ENCODE peak calls at places on chromosome 14, in seven cellular contexts. R is mesendoderm; G is mammary epithelial cell; Y is PC-3; E is CD8-positive, alpha-beta memory T cell; A is H1; Q is GM23248. B is an unnamed sample.

GRCh38 chr14:102008891-102009290 is 44.5 kb downstream of the DYNC1H1 start:
- DNase-seq in R (no peak), G (no peak), Y (no peak), E (no peak), A (no peak), Q (no peak), B (no peak)

GRCh38 chr14:50453869-50454268 is 57.2 kb upstream of the CDKL1 start:
- DNase-seq in R (no peak), G (no peak), Y (no peak), E (no peak), A (no peak), Q (no peak), B (no peak)

GRCh38 chr14:102285106-102285505 is 19.9 kb downstream of the MOK start:
- DNase-seq in R (no peak), G (no peak), Y (no peak), E (no peak), A (no peak), Q (no peak), B (no peak)

GRCh38 chr14:71703477-71703876 is 228.8 kb upstream of the RGS6 start:
- DNase-seq in R (no peak), G (peak; percentile 37), Y (no peak), E (no peak), A (no peak), Q (peak; percentile 92), B (no peak)

GRCh38 chr14:101834387-101835165 is 73.1 kb downstream of the PPP2R5C start:
- DNase-seq in R (no peak), G (no peak), Y (peak; percentile 34), E (no peak), A (no peak), Q (peak; percentile 19), B (no peak)

GRCh38 chr14:77889971-77890442 is 90.1 kb downstream of the ADCK1 start:
- DNase-seq in R (no peak), G (peak; percentile 86), Y (peak; percentile 14), E (no peak), A (no peak), Q (peak; percentile 88), B (no peak)

GRCh38 chr14:96852823-96853422 is 55.7 kb downstream of the VRK1 start:
- DNase-seq in R (peak; percentile 10), G (peak; percentile 25), Y (peak; percentile 52), E (peak; percentile 17), A (no peak), Q (peak; percentile 78), B (no peak)

GRCh38 chr14:99684356-99684952 is 356 bp downstream of the CYP46A1 start:
- DNase-seq in R (peak; percentile 32), G (peak; percentile 6), Y (no peak), E (no peak), A (no peak), Q (no peak), B (no peak)

GRCh38 chr14:25396128-25396527 is 346.2 kb upstream of the STXBP6 start:
- DNase-seq in R (no peak), G (no peak), Y (no peak), E (no peak), A (no peak), Q (peak; percentile 43), B (no peak)

GRCh38 chr14:75279153-75279738 is 618 bp downstream of the FOS start:
- DNase-seq in R (peak; percentile 70), G (peak; percentile 42), Y (no peak), E (peak; percentile 80), A (no peak), Q (peak; percentile 83), B (peak; percentile 80)

GRCh38 chr14:100584056-100585031 is 2.9 kb downstream of the BEGAIN start:
- DNase-seq in R (no peak), G (no peak), Y (no peak), E (no peak), A (no peak), Q (no peak), B (peak; percentile 7)

GRCh38 chr14:54570651-54571415 is 3.9 kb downstream of the SAMD4A start:
- DNase-seq in R (no peak), G (peak; percentile 75), Y (peak; percentile 93), E (no peak), A (no peak), Q (peak; percentile 91), B (no peak)

GRCh38 chr14:79011091-79011919 is 841.1 kb downstream of the NRXN3 start:
- DNase-seq in R (peak; percentile 40), G (peak; percentile 89), Y (peak; percentile 85), E (no peak), A (no peak), Q (peak; percentile 90), B (no peak)

GRCh38 chr14:52873694-52874093 is 77.2 kb downstream of the FERMT2 start:
- DNase-seq in R (no peak), G (peak; percentile 27), Y (no peak), E (no peak), A (no peak), Q (peak; percentile 87), B (no peak)

GRCh38 chr14:37663498-37663897 is 68.1 kb downstream of the TTC6 start:
- DNase-seq in R (no peak), G (no peak), Y (no peak), E (no peak), A (no peak), Q (no peak), B (no peak)

GRCh38 chr14:23285530-23286019 is 357 bp downstream of the HOMEZ start:
- DNase-seq in R (no peak), G (no peak), Y (no peak), E (no peak), A (no peak), Q (peak; percentile 42), B (no peak)

GRCh38 chr14:103721334-103722120 is 5.9 kb downstream of the ZFYVE21 start:
- DNase-seq in R (no peak), G (peak; percentile 94), Y (peak; percentile 95), E (no peak), A (no peak), Q (peak; percentile 84), B (no peak)

GRCh38 chr14:68407275-68407674 is 385.6 kb downstream of the ZFP36L1 start:
- DNase-seq in R (no peak), G (no peak), Y (peak; percentile 27), E (no peak), A (no peak), Q (no peak), B (no peak)
- H3K4me1 ChIP-seq in R (no peaks in the 10 kb centered on the region), G (peaks cover 44% of the 10 kb centered on the region), Y (peaks cover 42% of the 10 kb centered on the region), E (peaks cover 26% of the 10 kb centered on the region), A (no peaks in the 10 kb centered on the region), Q (peaks cover 55% of the 10 kb centered on the region), B (peaks cover 35% of the 10 kb centered on the region)

GRCh38 chr14:34030864-34031263 is 80.0 kb upstream of the EGLN3 start:
- DNase-seq in R (no peak), G (peak; percentile 45), Y (no peak), E (no peak), A (no peak), Q (peak; percentile 70), B (peak; percentile 45)
- H3K4me1 ChIP-seq in R (no peaks in the 10 kb centered on the region), G (peaks cover 14% of the 10 kb centered on the region), Y (no peaks in the 10 kb centered on the region), E (peaks cover 4% of the 10 kb centered on the region), A (no peaks in the 10 kb centered on the region), Q (peaks cover 12% of the 10 kb centered on the region), B (peaks cover 32% of the 10 kb centered on the region)

DNA sequence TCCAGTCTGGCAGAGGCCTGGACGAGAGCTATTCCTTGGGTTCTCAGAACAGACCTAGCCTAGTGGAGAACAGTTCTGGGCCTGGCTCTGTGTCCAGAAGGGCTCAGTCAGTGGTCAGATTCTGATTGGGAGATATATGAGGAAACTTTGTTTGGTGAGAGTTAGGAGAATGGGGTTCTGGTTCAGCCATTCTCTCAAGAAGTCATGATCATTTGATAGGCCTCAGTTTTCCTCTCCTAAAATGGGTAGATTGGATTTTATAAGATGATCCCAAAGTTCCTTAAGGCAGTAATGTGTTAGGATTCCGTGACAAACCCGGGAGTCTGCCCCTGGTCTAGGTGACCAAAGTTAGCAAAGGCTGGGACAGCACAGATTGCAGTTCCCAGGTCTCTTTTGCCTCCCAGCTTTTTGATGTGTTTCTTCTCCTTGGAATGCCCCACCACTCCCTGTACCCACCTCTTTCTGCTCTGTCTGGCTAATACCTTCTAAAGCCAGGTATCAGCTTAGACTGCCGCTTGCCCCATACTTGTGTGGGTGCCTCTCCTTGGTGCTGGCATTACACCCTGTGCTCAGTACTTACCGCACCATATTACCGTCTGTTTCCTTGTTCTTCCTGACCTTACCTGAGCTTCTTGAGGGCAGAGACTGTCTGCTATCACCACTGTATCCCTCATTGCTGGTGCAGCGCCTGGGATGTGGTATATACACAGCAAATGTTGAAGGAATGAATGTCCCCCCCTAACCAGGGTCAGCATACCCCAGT is 25.5 kb downstream of the SUSD6 start:
- DNase-seq in R (no peak), G (no peak), Y (no peak), E (no peak), A (no peak), Q (no peak), B (no peak)
- H3K4me1 ChIP-seq in R (peaks cover 14% of the 10 kb centered on the region), G (peaks cover 53% of the 10 kb centered on the region), Y (peaks cover 14% of the 10 kb centered on the region), E (peaks cover 76% of the 10 kb centered on the region), A (peaks cover 24% of the 10 kb centered on the region), Q (peaks cover 30% of the 10 kb centered on the region), B (peaks cover 87% of the 10 kb centered on the region)

GRCh38 chr14:65359503-65359902 is 53.0 kb upstream of the FUT8 start:
- DNase-seq in R (no peak), G (peak; percentile 62), Y (peak; percentile 82), E (no peak), A (no peak), Q (peak; percentile 7), B (no peak)

GRCh38 chr14:65354131-65354530 is 58.4 kb upstream of the FUT8 start:
- DNase-seq in R (no peak), G (no peak), Y (no peak), E (no peak), A (no peak), Q (no peak), B (no peak)

GRCh38 chr14:65354715-65355114 is 57.8 kb upstream of the FUT8 start:
- DNase-seq in R (no peak), G (peak; percentile 9), Y (peak; percentile 29), E (no peak), A (no peak), Q (no peak), B (no peak)

GRCh38 chr14:65357091-65357490 is 55.4 kb upstream of the FUT8 start:
- DNase-seq in R (no peak), G (peak; percentile 69), Y (peak; percentile 76), E (no peak), A (no peak), Q (no peak), B (peak; percentile 28)

DNA sequence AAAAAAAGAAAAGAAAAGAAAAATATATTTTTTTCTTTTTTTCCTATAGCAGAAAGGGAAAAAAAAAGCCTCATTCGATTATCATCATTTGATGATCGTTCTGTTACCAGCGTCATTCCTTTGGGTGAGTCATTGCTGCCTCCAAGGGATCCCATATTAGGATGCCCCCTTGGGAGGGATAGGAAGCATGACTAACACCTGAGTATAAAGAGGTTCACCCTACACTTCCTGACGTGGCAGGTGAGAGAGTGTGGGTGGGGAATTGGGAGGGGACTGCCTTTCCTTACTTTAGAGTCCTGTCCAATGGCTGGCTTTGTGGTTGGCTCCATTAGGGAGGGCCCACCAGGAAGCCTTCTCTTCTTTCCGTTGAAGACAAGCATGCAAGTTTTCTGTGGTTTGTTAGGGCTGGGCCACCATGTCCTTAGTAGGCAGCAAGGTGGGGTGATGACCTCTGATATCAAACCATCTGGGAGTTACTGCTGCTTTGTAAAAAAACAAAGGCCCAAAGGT is 56.1 kb upstream of the FUT8 start:
- DNase-seq in R (peak; percentile 87), G (peak; percentile 100), Y (peak; percentile 100), E (no peak), A (no peak), Q (peak; percentile 95), B (no peak)
- H3K4me1 ChIP-seq in R (no peaks in the 10 kb centered on the region), G (peaks cover 57% of the 10 kb centered on the region), Y (peaks cover 68% of the 10 kb centered on the region), E (peaks cover 10% of the 10 kb centered on the region), A (no peaks in the 10 kb centered on the region), Q (peaks cover 25% of the 10 kb centered on the region), B (peaks cover 21% of the 10 kb centered on the region)

GRCh38 chr14:61343991-61344405 is 22.6 kb downstream of the PRKCH start:
- DNase-seq in R (no peak), G (no peak), Y (no peak), E (no peak), A (no peak), Q (no peak), B (no peak)
- H3K4me1 ChIP-seq in R (no peaks in the 10 kb centered on the region), G (peaks cover 16% of the 10 kb centered on the region), Y (peaks cover 15% of the 10 kb centered on the region), E (peaks cover 94% of the 10 kb centered on the region), A (no peaks in the 10 kb centered on the region), Q (no peaks in the 10 kb centered on the region), B (peaks cover 67% of the 10 kb centered on the region)